ENCODE peak calls at places on chromosomes 16 and 17, in four cellular contexts. R is mesenchymal stem cell, M is mesendoderm, L is H1. J is an unnamed sample.
A peak's percentile ranks its signal among the peaks of the same experiment; 100 is the strongest.

GRCh38 chr17:63545302-63545928 is 4.9 kb upstream of the DCAF7 start:
- DNase-seq in L (no peak), R (no peak), M (no peak), J (no peak)

GRCh38 chr16:68370921-68371651 is 60.3 kb downstream of the PRMT7 start:
- DNase-seq in M (no peak), R (no peak), L (no peak), J (no peak)

GRCh38 chr16:83348991-83349390 is 458.8 kb upstream of the HSBP1 start:
- DNase-seq in M (no peak), L (no peak), R (no peak), J (no peak)

GRCh38 chr17:39196191-39196819 is 1.2 kb downstream of the CACNB1 start:
- DNase-seq in L (no peak), M (no peak), R (no peak), J (no peak)

GRCh38 chr17:72151565-72152391 is 31.0 kb downstream of the SOX9 start:
- DNase-seq in R (peak; percentile 66), L (no peak), M (peak; percentile 89), J (peak; percentile 51)

GRCh38 chr16:15857779-15858560 is 1.1 kb upstream of the MYH11 start:
- DNase-seq in L (no peak), R (peak; percentile 69), M (peak; percentile 70), J (peak; percentile 9)

GRCh38 chr17:51703364-51704341 is 443.3 kb downstream of the UTP18 start:
- DNase-seq in M (no peak), L (no peak), R (no peak), J (no peak)

GRCh38 chr17:1783271-1783670 is 21.4 kb downstream of the SERPINF1 start:
- DNase-seq in R (peak; percentile 56), M (no peak), L (no peak), J (no peak)

GRCh38 chr17:67490471-67490870 is 113.4 kb downstream of the PITPNC1 start:
- DNase-seq in L (no peak), M (no peak), R (no peak), J (no peak)

GRCh38 chr16:81938331-81939163 is 72.7 kb downstream of the SDR42E1 start:
- DNase-seq in M (no peak), L (no peak), R (no peak), J (no peak)

DNA sequence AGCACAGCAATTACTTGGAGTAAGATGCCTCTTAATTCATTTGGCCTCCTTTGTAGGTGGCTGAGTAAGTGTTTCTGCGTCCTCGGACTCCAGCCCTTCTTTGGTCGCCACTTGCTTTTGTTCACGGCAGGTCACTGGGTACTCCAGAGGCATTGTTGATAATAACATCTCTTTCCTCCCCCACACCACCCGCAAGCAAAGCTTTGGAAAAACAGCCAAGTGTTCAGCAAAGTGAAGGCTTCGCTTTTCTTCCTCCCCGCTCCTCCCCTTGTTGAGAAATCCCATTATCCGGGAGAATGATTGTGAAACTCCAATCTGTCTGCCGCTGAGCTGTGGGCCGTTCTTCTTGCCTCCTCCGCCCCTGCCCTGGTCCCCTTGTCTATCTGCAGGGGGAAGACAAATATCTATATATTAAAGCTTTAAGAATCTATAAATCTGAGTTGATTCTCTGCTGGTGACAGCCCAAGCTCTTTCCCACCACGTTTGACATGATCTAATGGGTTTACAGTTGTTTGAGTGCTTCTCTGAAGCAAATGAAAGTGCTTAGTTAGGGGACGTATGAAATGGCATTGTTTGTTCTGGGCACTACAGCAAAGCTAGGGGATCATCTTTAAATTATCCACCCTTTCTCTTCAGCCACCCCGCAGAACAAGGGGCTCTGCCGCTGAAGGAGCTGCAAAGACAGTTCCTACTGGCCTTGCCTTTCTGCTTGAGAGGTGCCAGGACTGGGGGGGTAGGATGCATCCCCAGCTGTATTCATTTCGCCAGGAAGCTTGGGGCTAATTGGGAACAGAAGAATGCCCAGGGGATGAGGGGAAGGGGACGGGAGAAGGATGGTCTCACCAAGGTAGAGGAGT is 167.1 kb downstream of the CCDC182 start:
- DNase-seq in R (peak; percentile 90), L (no peak), M (peak; percentile 63), J (peak; percentile 83)
- H3K4me3 ChIP-seq in R (no peak overlapping the region), L (no peak overlapping the region), M (no peak overlapping the region), J (no peak overlapping the region)

GRCh38 chr17:74736423-74737298 is at the start of gene RAB37:
- DNase-seq in M (peak; percentile 86), L (no peak), R (no peak), J (no peak)
- H3K9ac ChIP-seq in M (peak within 1 kb of the TSS; percentile 61), L (no peak within 1 kb of the TSS), R (no peak within 1 kb of the TSS), J (peak within 1 kb of the TSS; percentile 30)

DNA sequence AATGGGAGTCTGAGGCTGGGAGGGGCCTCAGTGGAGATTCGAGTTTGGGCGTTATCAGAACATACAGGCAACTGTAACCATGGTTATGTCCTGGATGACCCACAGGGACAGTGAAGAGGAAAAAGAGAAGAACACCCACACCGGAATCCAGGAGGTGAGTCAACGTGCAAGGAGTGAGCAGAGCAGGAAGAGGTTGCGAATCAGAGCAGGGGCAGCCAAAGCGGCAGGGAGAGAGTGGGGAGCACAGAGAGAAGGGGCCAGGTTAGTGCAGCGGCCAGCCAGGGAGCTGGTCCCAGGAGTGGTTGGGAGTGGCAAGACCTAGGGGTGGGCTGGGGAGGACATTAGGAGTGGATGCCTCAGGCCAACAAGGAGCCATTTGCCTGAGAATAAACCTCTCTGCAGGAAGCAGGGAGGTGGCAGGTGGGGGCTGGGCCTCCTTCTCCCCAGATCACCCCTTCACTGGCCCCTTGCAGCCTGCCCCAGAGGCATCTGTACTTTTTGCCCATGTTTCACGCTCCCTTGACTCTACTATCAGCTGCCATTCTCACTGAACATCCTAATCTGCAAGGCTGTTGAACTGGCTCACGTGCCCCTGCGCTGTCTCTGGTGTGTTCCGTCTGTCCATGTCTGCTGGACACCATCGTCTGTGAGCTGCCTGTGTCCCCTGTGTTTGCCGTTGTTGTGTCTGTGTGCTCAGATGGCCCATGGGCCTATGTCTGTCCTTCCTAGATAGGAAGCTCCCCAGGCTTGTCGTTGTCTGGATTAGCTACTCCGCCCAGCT is 5.1 kb downstream of the KRT13 start:
- DNase-seq in M (peak; percentile 63), L (no peak), R (peak; percentile 38), J (no peak)
- H3K18ac ChIP-seq in M (no peak overlapping the region), L (peak overlapping the region; percentile 60), R (peak overlapping the region; percentile 2), J (peak overlapping the region; percentile 87)

DNA sequence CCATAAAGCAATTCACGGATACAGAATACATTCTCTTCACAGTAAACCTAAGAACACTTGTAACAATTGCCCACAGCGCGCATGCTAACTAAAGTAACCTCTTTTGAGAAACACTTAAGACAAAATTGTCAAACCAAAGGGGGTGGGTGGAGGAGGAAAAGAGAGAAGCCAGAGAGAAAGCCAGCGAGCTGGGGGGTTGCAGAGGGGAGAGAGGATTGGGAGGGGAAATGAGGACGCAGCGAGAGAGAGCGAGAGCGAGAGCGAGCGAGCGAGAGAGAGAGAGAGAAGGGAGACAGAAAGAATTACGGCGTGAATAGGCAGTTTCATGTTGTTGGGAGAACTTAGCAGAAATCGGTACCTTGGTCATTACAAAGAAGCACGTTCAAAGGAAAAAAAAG is 1.6 kb upstream of the HOXB7 start:
- DNase-seq in M (no peak), R (peak; percentile 74), L (no peak), J (no peak)
- H3K4me3 ChIP-seq in M (no peak overlapping the region), R (peak overlapping the region; percentile 62), L (no peak overlapping the region), J (no peak overlapping the region)

DNA sequence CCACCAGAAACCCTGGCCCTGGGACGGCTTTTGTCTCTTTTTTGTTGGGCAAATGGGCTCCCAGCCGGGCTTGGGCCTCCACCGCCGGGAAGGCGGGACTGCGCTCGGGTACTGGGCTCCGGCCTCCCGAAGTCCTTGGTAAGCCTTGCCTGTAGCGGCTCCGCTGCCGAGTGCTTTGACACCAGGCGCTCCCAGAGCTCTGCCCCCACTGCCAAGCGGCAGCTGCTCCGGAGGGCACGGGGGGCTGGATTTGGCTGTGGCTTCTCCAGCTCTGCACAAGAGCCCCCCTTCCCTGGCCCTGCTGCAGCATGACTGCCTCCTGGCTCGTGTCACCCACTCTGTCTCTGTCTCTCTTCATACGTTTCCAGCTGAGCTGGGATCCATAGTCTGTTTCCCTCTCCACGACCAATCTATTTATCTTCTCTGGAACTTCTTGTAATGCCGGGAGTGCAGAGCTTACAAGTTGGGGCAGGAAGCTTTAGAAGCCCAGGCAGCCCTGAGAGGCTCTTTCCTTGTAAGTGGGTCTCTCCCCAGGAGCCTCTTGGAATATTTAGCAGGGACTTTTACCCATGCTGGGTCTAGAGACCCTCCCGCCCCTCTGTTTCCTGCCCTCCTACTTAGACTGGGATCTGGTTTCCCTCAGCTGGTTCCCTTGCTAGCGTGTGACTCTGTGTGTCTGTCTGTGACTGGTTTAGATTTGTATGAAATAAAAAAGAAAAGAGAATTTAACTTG is 246.9 kb upstream of the GSE1 start:
- DNase-seq in M (peak; percentile 43), R (peak; percentile 83), L (no peak), J (no peak)
- H3K9ac ChIP-seq in M (peak overlapping the region; percentile 44), R (no peak overlapping the region), L (no peak overlapping the region), J (no peak overlapping the region)

GRCh38 chr17:57609125-57609877 is 135.8 kb downstream of the CCDC182 start:
- DNase-seq in L (no peak), R (no peak), M (no peak), J (no peak)
- H3K18ac ChIP-seq in L (peak overlapping the region; percentile 82), R (no peak overlapping the region), M (no peak overlapping the region), J (no peak overlapping the region)

GRCh38 chr17:81486174-81486810 is 26.3 kb downstream of the ACTG1 start:
- DNase-seq in M (no peak), R (no peak), L (no peak), J (no peak)

GRCh38 chr17:81483862-81484194 is 28.8 kb downstream of the ACTG1 start:
- DNase-seq in M (no peak), R (no peak), L (no peak), J (no peak)

GRCh38 chr17:81483085-81483861 is 29.3 kb downstream of the ACTG1 start:
- DNase-seq in M (no peak), R (peak; percentile 56), L (no peak), J (no peak)

GRCh38 chr17:81482673-81483072 is 29.9 kb downstream of the ACTG1 start:
- DNase-seq in L (no peak), M (no peak), R (no peak), J (no peak)

DNA sequence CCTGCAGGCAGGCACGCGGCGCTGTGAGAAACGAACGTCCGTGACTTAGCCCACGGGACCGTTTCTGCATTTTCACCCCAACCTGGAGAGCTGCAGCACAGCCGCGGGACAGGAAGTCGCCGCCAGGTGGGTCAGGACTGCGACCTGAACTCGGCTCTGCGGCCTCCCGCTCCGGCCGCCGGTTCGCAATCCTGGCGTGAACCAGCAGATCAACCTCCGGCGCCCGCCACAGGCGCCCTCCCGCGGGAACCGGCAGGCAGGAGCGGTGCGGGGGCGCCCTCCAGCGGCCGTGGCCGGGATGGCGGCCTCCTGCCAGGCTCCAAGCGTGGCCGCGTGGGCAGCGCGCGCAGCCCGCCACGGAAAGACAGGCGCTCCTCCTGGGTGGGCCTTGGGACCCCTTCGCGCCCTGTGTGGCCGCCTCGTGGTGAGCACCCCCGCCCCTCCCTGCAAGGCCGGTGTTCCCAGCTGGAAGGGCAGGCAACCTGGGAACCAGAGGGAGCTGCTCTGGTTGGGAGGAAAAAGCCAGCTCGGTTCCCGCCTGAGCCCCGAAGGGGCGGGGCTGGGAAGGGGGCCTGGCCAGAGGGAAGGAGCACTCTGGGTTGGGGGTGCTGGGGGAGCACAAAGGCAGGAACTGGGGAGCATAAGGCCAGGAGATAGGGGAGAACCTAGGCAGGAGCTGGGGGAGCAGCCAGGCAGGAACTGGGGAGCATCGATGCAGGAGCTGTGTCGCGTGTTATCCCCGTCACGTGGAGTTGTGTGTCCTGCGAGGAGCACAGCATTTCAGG is 28.2 kb downstream of the ACTG1 start:
- DNase-seq in L (peak; percentile 64), R (peak; percentile 71), M (peak; percentile 93), J (peak; percentile 83)
- H3K4me3 ChIP-seq in L (peak overlapping the region; percentile 46), R (peak overlapping the region; percentile 45), M (peak overlapping the region; percentile 35), J (peak overlapping the region; percentile 68)

J was measured in neuronal stem cell.